ENCODE peak calls at places on chromosomes 3 and 15, in seven cellular contexts. K is mucosa of gallbladder; S is GM12892; I is WTC11; H is NCI-H2171; R is CD8-positive, alpha-beta memory T cell; Y is HT1080. L is an unnamed sample.
A peak's percentile ranks its signal among the peaks of the same experiment; 100 is the strongest.

GRCh38 chr3:142945023-142945422 is 18.5 kb downstream of the PAQR9 start:
- DNase-seq in S (no peak), R (no peak), H (no peak), K (no peak), I (no peak), Y (no peak), L (no peak)

GRCh38 chr3:107208796-107209195 is 168.4 kb upstream of the CCDC54 start:
- DNase-seq in K (no peak), S (no peak), I (no peak), R (no peak), Y (no peak), H (no peak), L (no peak)

GRCh38 chr15:93987068-93987467 is 244.3 kb upstream of the MCTP2 start:
- DNase-seq in I (no peak), H (no peak), R (peak; percentile 54), S (no peak), Y (peak; percentile 46), K (no peak), L (no peak)

GRCh38 chr3:170634663-170635096 is 48.8 kb upstream of the SLC7A14 start:
- DNase-seq in K (no peak), Y (no peak), S (peak; percentile 20), R (no peak), I (no peak), H (no peak), L (no peak)

GRCh38 chr3:198030125-198030524 is 70.1 kb downstream of the LMLN start:
- DNase-seq in I (no peak), H (no peak), Y (no peak), K (no peak), R (no peak), S (no peak), L (no peak)

GRCh38 chr3:72340476-72341379 is 507.5 kb downstream of the SHQ1 start:
- DNase-seq in Y (no peak), I (no peak), K (no peak), S (no peak), H (peak; percentile 56), R (no peak), L (no peak)

GRCh38 chr15:74240002-74240568 is 4.0 kb downstream of the CCDC33 start:
- DNase-seq in S (no peak), R (no peak), H (peak; percentile 98), Y (peak; percentile 94), K (peak; percentile 93), I (peak; percentile 23), L (peak; percentile 59)

GRCh38 chr15:90886291-90886614 is 1.9 kb downstream of the FES start:
- DNase-seq in Y (no peak), S (no peak), H (no peak), I (no peak), R (no peak), K (no peak), L (no peak)

GRCh38 chr3:42229942-42230688 is 35.9 kb downstream of the CCK start:
- DNase-seq in S (no peak), R (no peak), K (no peak), H (no peak), I (no peak), Y (peak; percentile 66), L (no peak)

L was measured in hypothalamus.